ENCODE peak calls at places on chromosomes 1 and 21, in four cellular contexts. One of them, this sample, is unnamed.

GRCh38 chr1:101238041-101238515 is 1.3 kb downstream of the S1PR1 start:
- DNase-seq in naive thymus-derived CD8-positive, alpha-beta T cell: peak; percentile 67
- DNase-seq in NCI-H1436: no peak
- DNase-seq in tibial artery: no peak
- DNase-seq in this sample: peak; percentile 30

GRCh38 chr21:44006017-44006624 is 6.0 kb upstream of the TRAPPC10 start:
- DNase-seq in NCI-H1436: no peak
- DNase-seq in naive thymus-derived CD8-positive, alpha-beta T cell: no peak
- DNase-seq in tibial artery: peak; percentile 78
- DNase-seq in this sample: no peak

GRCh38 chr1:239387304-239388231 is 1.2 kb downstream of the CHRM3 start:
- DNase-seq in NCI-H1436: peak; percentile 23
- DNase-seq in tibial artery: no peak
- DNase-seq in naive thymus-derived CD8-positive, alpha-beta T cell: no peak
- DNase-seq in this sample: no peak

GRCh38 chr1:54253480-54253879 is 53.5 kb downstream of the MRPL37 start:
- DNase-seq in naive thymus-derived CD8-positive, alpha-beta T cell: no peak
- DNase-seq in tibial artery: peak; percentile 79
- DNase-seq in NCI-H1436: no peak
- DNase-seq in this sample: no peak

GRCh38 chr21:44299458-44300261 is at the start of gene PFKL:
- DNase-seq in NCI-H1436: peak; percentile 35
- DNase-seq in tibial artery: peak; percentile 83
- DNase-seq in naive thymus-derived CD8-positive, alpha-beta T cell: peak; percentile 48
- DNase-seq in this sample: peak; percentile 39

GRCh38 chr1:42998381-42998780 is 39.7 kb upstream of the SLC2A1 start:
- DNase-seq in tibial artery: no peak
- DNase-seq in naive thymus-derived CD8-positive, alpha-beta T cell: no peak
- DNase-seq in NCI-H1436: no peak
- DNase-seq in this sample: no peak

GRCh38 chr21:45001134-45002095 is 61.6 kb downstream of the SLX9 start:
- DNase-seq in naive thymus-derived CD8-positive, alpha-beta T cell: no peak
- DNase-seq in NCI-H1436: no peak
- DNase-seq in tibial artery: peak; percentile 96
- DNase-seq in this sample: no peak

GRCh38 chr1:246722720-246723119 is 1.5 kb upstream of the SCCPDH start:
- DNase-seq in naive thymus-derived CD8-positive, alpha-beta T cell: no peak
- DNase-seq in tibial artery: no peak
- DNase-seq in NCI-H1436: no peak
- DNase-seq in this sample: no peak

GRCh38 chr21:35635261-35635660 is 425.1 kb downstream of the SETD4 start:
- DNase-seq in tibial artery: no peak
- DNase-seq in NCI-H1436: no peak
- DNase-seq in naive thymus-derived CD8-positive, alpha-beta T cell: no peak
- DNase-seq in this sample: no peak

GRCh38 chr1:246592695-246593094 is 26.4 kb downstream of the CNST start:
- DNase-seq in NCI-H1436: no peak
- DNase-seq in tibial artery: no peak
- DNase-seq in naive thymus-derived CD8-positive, alpha-beta T cell: no peak
- DNase-seq in this sample: no peak

GRCh38 chr21:26098758-26099157 is 71.8 kb downstream of the APP start:
- DNase-seq in naive thymus-derived CD8-positive, alpha-beta T cell: no peak
- DNase-seq in tibial artery: no peak
- DNase-seq in NCI-H1436: no peak
- DNase-seq in this sample: no peak

GRCh38 chr1:89659322-89660061 is 26.6 kb downstream of the LRRC8C start:
- DNase-seq in naive thymus-derived CD8-positive, alpha-beta T cell: no peak
- DNase-seq in tibial artery: no peak
- DNase-seq in NCI-H1436: no peak
- DNase-seq in this sample: peak; percentile 21

GRCh38 chr1:31579374-31579773 is 3.1 kb downstream of the TINAGL1 start:
- DNase-seq in NCI-H1436: no peak
- DNase-seq in naive thymus-derived CD8-positive, alpha-beta T cell: no peak
- DNase-seq in tibial artery: no peak
- DNase-seq in this sample: no peak